ENCODE peak calls at places on chromosome X, in six cellular contexts. V is Right ventricle myocardium inferior, B is osteocyte, J is EH, O is MCF 10A, T is heart right ventricle. A is an unnamed sample.

GRCh38 chrX:10017866-10018265 is 50.7 kb downstream of the CLDN34 start:
- DNase-seq in T (no peak), O (peak), V (no peak), B (no peak), J (peak), A (no peak)

GRCh38 chrX:116395752-116396151 is 40.7 kb upstream of the SLC6A14 start:
- DNase-seq in B (no peak), J (no peak), T (no peak), V (no peak), O (no peak), A (no peak)

GRCh38 chrX:129714581-129714980 is 24.2 kb upstream of the XPNPEP2 start:
- DNase-seq in V (no peak), J (no peak), B (no peak), O (no peak), T (no peak), A (no peak)

GRCh38 chrX:132271330-132271729 is 52.1 kb upstream of the RAP2C start:
- DNase-seq in J (no peak), B (no peak), O (peak), T (peak), V (no peak), A (no peak)

GRCh38 chrX:50736651-50737050 is 77.3 kb downstream of the SHROOM4 start:
- DNase-seq in V (no peak), O (no peak), B (no peak), J (no peak), T (no peak), A (peak)

GRCh38 chrX:150429577-150429976 is 66.5 kb downstream of the MAMLD1 start:
- DNase-seq in V (no peak), O (peak), B (no peak), J (peak), T (no peak), A (peak)

GRCh38 chrX:152915541-152916241 is 17.8 kb downstream of the ZNF185 start:
- DNase-seq in J (peak), O (peak), B (no peak), V (no peak), T (no peak), A (no peak)

GRCh38 chrX:10577863-10578262 is 42.5 kb downstream of the MID1 start:
- DNase-seq in V (no peak), O (peak), T (no peak), B (no peak), J (no peak), A (no peak)

GRCh38 chrX:140318306-140318705 is 186.6 kb downstream of the SOX3 start:
- DNase-seq in V (no peak), J (no peak), T (no peak), O (peak), B (no peak), A (no peak)

GRCh38 chrX:7179446-7179845 is 31.5 kb upstream of the PUDP start:
- DNase-seq in B (no peak), T (no peak), J (no peak), V (no peak), O (no peak), A (no peak)

GRCh38 chrX:34768290-34768689 is 111.2 kb upstream of the TMEM47 start:
- DNase-seq in B (no peak), J (no peak), T (no peak), O (no peak), V (no peak), A (no peak)

GRCh38 chrX:93660575-93660974 is 12.8 kb downstream of the NAP1L3 start:
- DNase-seq in T (no peak), J (no peak), V (no peak), O (no peak), B (no peak), A (no peak)

GRCh38 chrX:72269671-72270251 is 7.3 kb downstream of the RPS4X start:
- DNase-seq in B (peak), V (no peak), T (peak), O (peak), J (peak), A (no peak)

GRCh38 chrX:41003501-41004286 is 81.6 kb upstream of the USP9X start:
- DNase-seq in J (no peak), V (no peak), O (no peak), T (no peak), B (no peak), A (no peak)

GRCh38 chrX:150446995-150447394 is 83.9 kb downstream of the MAMLD1 start:
- DNase-seq in V (no peak), O (no peak), T (no peak), B (no peak), J (peak), A (no peak)

GRCh38 chrX:129540725-129541184 is 696 bp downstream of the OCRL start:
- DNase-seq in J (peak), B (no peak), V (no peak), T (no peak), O (peak), A (peak)

GRCh38 chrX:154545673-154546274 is 872 bp downstream of the G6PD start:
- DNase-seq in T (no peak), O (no peak), B (no peak), V (no peak), J (no peak), A (no peak)

GRCh38 chrX:7019555-7019954 is 128.0 kb upstream of the STS start:
- DNase-seq in T (no peak), B (no peak), V (no peak), O (peak), J (peak), A (no peak)

GRCh38 chrX:46770817-46771163 is 11.9 kb upstream of the SLC9A7 start:
- DNase-seq in B (no peak), O (peak), T (no peak), V (no peak), J (peak), A (no peak)

GRCh38 chrX:85499400-85499799 is 119.9 kb upstream of the POF1B start:
- DNase-seq in V (no peak), B (no peak), J (no peak), O (peak), T (no peak), A (no peak)

A was measured in GF-D8.